ENCODE peak calls at places on chromosome 19, in seven cellular contexts. One of them, this sample, is unnamed.

GRCh38 chr19:31349160-31349881 is at the start of gene TSHZ3:
- DNase-seq in trophoblast cell: no peak
- DNase-seq in H1: peak; percentile 80
- DNase-seq in mesenchymal stem cell: peak; percentile 91
- DNase-seq in IMR-90: peak; percentile 87
- DNase-seq in neuronal stem cell: no peak
- DNase-seq in mesendoderm: peak; percentile 93
- DNase-seq in this sample: peak; percentile 81

GRCh38 chr19:35501684-35502083 is 11.4 kb upstream of the KRTDAP start:
- DNase-seq in H1: no peak
- DNase-seq in mesenchymal stem cell: peak; percentile 33
- DNase-seq in neuronal stem cell: no peak
- DNase-seq in trophoblast cell: no peak
- DNase-seq in IMR-90: no peak
- DNase-seq in mesendoderm: peak; percentile 59
- DNase-seq in this sample: no peak

GRCh38 chr19:18855647-18856384 is 24.1 kb downstream of the UPF1 start:
- DNase-seq in mesenchymal stem cell: no peak
- DNase-seq in mesendoderm: no peak
- DNase-seq in neuronal stem cell: no peak
- DNase-seq in trophoblast cell: no peak
- DNase-seq in IMR-90: no peak
- DNase-seq in H1: no peak
- DNase-seq in this sample: no peak

GRCh38 chr19:7488736-7489353 is at the start of gene PEX11G:
- DNase-seq in mesendoderm: peak; percentile 94
- DNase-seq in H1: peak; percentile 99
- DNase-seq in neuronal stem cell: peak; percentile 93
- DNase-seq in trophoblast cell: peak; percentile 63
- DNase-seq in IMR-90: peak; percentile 81
- DNase-seq in mesenchymal stem cell: peak; percentile 83
- DNase-seq in this sample: peak; percentile 94

GRCh38 chr19:34364830-34365462 is at the start of gene GPI:
- DNase-seq in neuronal stem cell: no peak
- DNase-seq in mesenchymal stem cell: peak; percentile 36
- DNase-seq in mesendoderm: peak; percentile 45
- DNase-seq in trophoblast cell: no peak
- DNase-seq in IMR-90: peak; percentile 24
- DNase-seq in H1: peak; percentile 83
- DNase-seq in this sample: peak; percentile 78

GRCh38 chr19:49453757-49454248 is 778 bp downstream of the ALDH16A1 start:
- DNase-seq in IMR-90: no peak
- DNase-seq in H1: no peak
- DNase-seq in neuronal stem cell: no peak
- DNase-seq in mesenchymal stem cell: no peak
- DNase-seq in trophoblast cell: no peak
- DNase-seq in mesendoderm: no peak
- DNase-seq in this sample: no peak

GRCh38 chr19:38036707-38037106 is 129.7 kb downstream of the SIPA1L3 start:
- DNase-seq in neuronal stem cell: no peak
- DNase-seq in trophoblast cell: no peak
- DNase-seq in mesenchymal stem cell: no peak
- DNase-seq in H1: no peak
- DNase-seq in IMR-90: no peak
- DNase-seq in mesendoderm: no peak
- DNase-seq in this sample: no peak

GRCh38 chr19:39390460-39390758 is 497 bp downstream of the PAF1 start:
- DNase-seq in H1: no peak
- DNase-seq in trophoblast cell: peak; percentile 27
- DNase-seq in IMR-90: no peak
- DNase-seq in mesenchymal stem cell: no peak
- DNase-seq in mesendoderm: no peak
- DNase-seq in neuronal stem cell: no peak
- DNase-seq in this sample: no peak

GRCh38 chr19:49590071-49590970 is 661 bp upstream of the PRR12 start:
- DNase-seq in H1: peak; percentile 99
- DNase-seq in mesendoderm: peak; percentile 100
- DNase-seq in trophoblast cell: peak; percentile 96
- DNase-seq in mesenchymal stem cell: peak; percentile 98
- DNase-seq in IMR-90: peak; percentile 95
- DNase-seq in neuronal stem cell: peak; percentile 97
- DNase-seq in this sample: peak; percentile 99

GRCh38 chr19:43674630-43674982 is 4.6 kb upstream of the PLAUR start:
- DNase-seq in IMR-90: peak; percentile 49
- DNase-seq in mesenchymal stem cell: peak; percentile 47
- DNase-seq in trophoblast cell: no peak
- DNase-seq in H1: no peak
- DNase-seq in neuronal stem cell: no peak
- DNase-seq in mesendoderm: no peak
- DNase-seq in this sample: no peak

GRCh38 chr19:50327461-50328256 is 1.5 kb downstream of the KCNC3 start:
- DNase-seq in neuronal stem cell: no peak
- DNase-seq in mesenchymal stem cell: no peak
- DNase-seq in IMR-90: no peak
- DNase-seq in mesendoderm: no peak
- DNase-seq in H1: no peak
- DNase-seq in trophoblast cell: no peak
- DNase-seq in this sample: no peak

GRCh38 chr19:40650749-40651305 is 39.6 kb downstream of the NUMBL start:
- DNase-seq in mesendoderm: no peak
- DNase-seq in mesenchymal stem cell: no peak
- DNase-seq in neuronal stem cell: no peak
- DNase-seq in H1: no peak
- DNase-seq in trophoblast cell: no peak
- DNase-seq in IMR-90: peak; percentile 74
- DNase-seq in this sample: no peak

GRCh38 chr19:43526884-43527859 is at the start of gene ETHE1:
- DNase-seq in IMR-90: peak; percentile 31
- DNase-seq in neuronal stem cell: peak; percentile 65
- DNase-seq in trophoblast cell: peak; percentile 53
- DNase-seq in mesenchymal stem cell: peak; percentile 76
- DNase-seq in mesendoderm: peak; percentile 68
- DNase-seq in H1: peak; percentile 92
- DNase-seq in this sample: peak; percentile 81

DNA sequence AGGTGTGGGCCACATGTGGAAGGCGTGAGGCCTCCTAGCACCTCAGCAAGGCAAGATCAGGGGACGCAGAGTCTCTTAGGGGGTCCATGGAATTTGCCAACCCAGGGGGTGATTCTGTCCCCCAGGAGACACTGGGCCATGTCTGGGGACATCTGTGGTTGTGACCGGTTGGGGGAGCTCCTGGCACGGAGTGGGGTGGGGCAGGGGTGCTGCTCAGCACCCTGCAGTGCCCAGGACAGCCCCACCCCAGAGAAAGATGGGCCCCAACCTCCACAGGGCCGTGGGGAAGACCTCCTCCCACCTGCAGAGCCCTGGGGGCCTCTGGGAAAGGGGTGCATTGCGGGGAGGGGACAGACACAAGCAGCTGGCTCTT is 4.0 kb downstream of the MKNK2 start:
- DNase-seq in trophoblast cell: no peak
- DNase-seq in neuronal stem cell: no peak
- DNase-seq in mesenchymal stem cell: no peak
- DNase-seq in IMR-90: no peak
- DNase-seq in mesendoderm: no peak
- DNase-seq in H1: no peak
- DNase-seq in this sample: no peak
- H2BK5ac ChIP-seq in trophoblast cell: no peak overlapping the region
- H2BK5ac ChIP-seq in neuronal stem cell: no peak overlapping the region
- H2BK5ac ChIP-seq in mesenchymal stem cell: no peak overlapping the region
- H2BK5ac ChIP-seq in IMR-90: no peak overlapping the region
- H2BK5ac ChIP-seq in mesendoderm: no peak overlapping the region
- H2BK5ac ChIP-seq in H1: peak overlapping the region; percentile 60
- H2BK5ac ChIP-seq in this sample: no peak overlapping the region

GRCh38 chr19:12833418-12833746 is 997 bp downstream of the RTBDN start:
- DNase-seq in neuronal stem cell: no peak
- DNase-seq in mesenchymal stem cell: no peak
- DNase-seq in mesendoderm: no peak
- DNase-seq in H1: peak; percentile 63
- DNase-seq in IMR-90: no peak
- DNase-seq in trophoblast cell: no peak
- DNase-seq in this sample: no peak
- H3K4me1 ChIP-seq in neuronal stem cell: peaks cover 5% of the 10 kb centered on the region
- H3K4me1 ChIP-seq in mesenchymal stem cell: peaks cover 24% of the 10 kb centered on the region
- H3K4me1 ChIP-seq in mesendoderm: no peaks in the 10 kb centered on the region
- H3K4me1 ChIP-seq in H1: peaks cover 35% of the 10 kb centered on the region
- H3K4me1 ChIP-seq in IMR-90: peaks cover 3% of the 10 kb centered on the region
- H3K4me1 ChIP-seq in trophoblast cell: peaks cover 4% of the 10 kb centered on the region
- H3K4me1 ChIP-seq in this sample: peaks cover 2% of the 10 kb centered on the region

DNA sequence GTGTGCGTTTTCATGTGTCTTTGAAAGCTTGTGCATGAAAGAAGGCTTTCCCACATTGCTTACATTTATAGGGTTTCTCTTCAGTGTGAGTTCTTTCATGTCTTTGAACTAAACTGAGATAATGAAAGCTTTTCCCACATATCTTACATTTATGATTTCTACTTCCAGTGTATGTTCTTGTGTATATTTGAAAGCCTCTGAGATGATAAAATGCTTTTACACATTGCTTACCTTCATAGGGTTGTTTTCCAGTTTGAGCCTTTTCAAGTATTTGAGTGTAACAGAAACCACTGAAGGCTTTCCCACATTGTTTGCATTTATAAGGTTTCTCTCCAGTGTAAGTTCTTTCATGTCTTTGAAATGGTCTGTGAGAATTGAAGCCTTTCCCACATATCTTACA is 9.8 kb upstream of the ZNF441 start:
- DNase-seq in neuronal stem cell: no peak
- DNase-seq in H1: no peak
- DNase-seq in IMR-90: no peak
- DNase-seq in mesendoderm: no peak
- DNase-seq in mesenchymal stem cell: no peak
- DNase-seq in trophoblast cell: no peak
- DNase-seq in this sample: no peak
- H2BK5ac ChIP-seq in neuronal stem cell: no peak overlapping the region
- H2BK5ac ChIP-seq in H1: no peak overlapping the region
- H2BK5ac ChIP-seq in IMR-90: no peak overlapping the region
- H2BK5ac ChIP-seq in mesendoderm: no peak overlapping the region
- H2BK5ac ChIP-seq in mesenchymal stem cell: no peak overlapping the region
- H2BK5ac ChIP-seq in trophoblast cell: no peak overlapping the region
- H2BK5ac ChIP-seq in this sample: no peak overlapping the region

GRCh38 chr19:1417681-1418493 is 10.5 kb downstream of the DAZAP1 start:
- DNase-seq in IMR-90: no peak
- DNase-seq in mesenchymal stem cell: no peak
- DNase-seq in mesendoderm: no peak
- DNase-seq in neuronal stem cell: no peak
- DNase-seq in H1: no peak
- DNase-seq in trophoblast cell: no peak
- DNase-seq in this sample: no peak

GRCh38 chr19:1418494-1418775 is 11.0 kb downstream of the DAZAP1 start:
- DNase-seq in H1: no peak
- DNase-seq in trophoblast cell: no peak
- DNase-seq in mesenchymal stem cell: no peak
- DNase-seq in mesendoderm: no peak
- DNase-seq in IMR-90: no peak
- DNase-seq in neuronal stem cell: no peak
- DNase-seq in this sample: no peak

GRCh38 chr19:1418951-1419735 is 11.8 kb downstream of the DAZAP1 start:
- DNase-seq in neuronal stem cell: no peak
- DNase-seq in H1: no peak
- DNase-seq in trophoblast cell: no peak
- DNase-seq in mesenchymal stem cell: no peak
- DNase-seq in mesendoderm: no peak
- DNase-seq in IMR-90: no peak
- DNase-seq in this sample: no peak

GRCh38 chr19:1416014-1416841 is 8.8 kb downstream of the DAZAP1 start:
- DNase-seq in mesenchymal stem cell: peak; percentile 20
- DNase-seq in neuronal stem cell: no peak
- DNase-seq in H1: no peak
- DNase-seq in trophoblast cell: peak; percentile 64
- DNase-seq in IMR-90: peak; percentile 31
- DNase-seq in mesendoderm: no peak
- DNase-seq in this sample: no peak

GRCh38 chr19:1417145-1417544 is 9.8 kb downstream of the DAZAP1 start:
- DNase-seq in neuronal stem cell: no peak
- DNase-seq in IMR-90: peak; percentile 64
- DNase-seq in trophoblast cell: no peak
- DNase-seq in mesenchymal stem cell: no peak
- DNase-seq in H1: no peak
- DNase-seq in mesendoderm: no peak
- DNase-seq in this sample: no peak
- H3K4me1 ChIP-seq in neuronal stem cell: peaks cover 17% of the 10 kb centered on the region
- H3K4me1 ChIP-seq in IMR-90: peaks cover 19% of the 10 kb centered on the region
- H3K4me1 ChIP-seq in trophoblast cell: peaks cover 15% of the 10 kb centered on the region
- H3K4me1 ChIP-seq in mesenchymal stem cell: peaks cover 52% of the 10 kb centered on the region
- H3K4me1 ChIP-seq in H1: peaks cover 20% of the 10 kb centered on the region
- H3K4me1 ChIP-seq in mesendoderm: peaks cover 8% of the 10 kb centered on the region
- H3K4me1 ChIP-seq in this sample: no peaks in the 10 kb centered on the region

This sample was measured in H9.